ENCODE peak calls at places on chromosome 19, in five cellular contexts. F, C, B, L and R are unnamed samples.

GRCh38 chr19:47598407-47599349 is 10.3 kb upstream of the BICRA start:
- DNase-seq in F (no peak), C (peak), B (no peak), L (peak), R (no peak)

GRCh38 chr19:49590071-49590970 is 661 bp upstream of the PRR12 start:
- DNase-seq in F (peak), C (peak), B (peak), L (peak), R (peak)

GRCh38 chr19:49631610-49632192 is 8.2 kb downstream of the RRAS start:
- DNase-seq in F (no peak), C (no peak), B (no peak), L (no peak), R (no peak)

GRCh38 chr19:44050740-44051653 is 839 bp upstream of the ZNF223 start:
- DNase-seq in F (peak), C (peak), B (peak), L (no peak), R (no peak)

GRCh38 chr19:7067716-7068115 is 1.8 kb upstream of the ZNF557 start:
- DNase-seq in F (no peak), C (peak), B (no peak), L (no peak), R (no peak)

GRCh38 chr19:40689339-40690049 is 957 bp downstream of the NUMBL start:
- DNase-seq in F (no peak), C (peak), B (peak), L (no peak), R (no peak)

GRCh38 chr19:3538965-3539742 is at the start of gene TEKTIP1:
- DNase-seq in F (no peak), C (no peak), B (no peak), L (no peak), R (no peak)

GRCh38 chr19:11729586-11729985 is 9.2 kb downstream of the ZNF823 start:
- DNase-seq in F (no peak), C (no peak), B (no peak), L (no peak), R (no peak)

GRCh38 chr19:54201980-54202379 is 1.3 kb downstream of the RPS9 start:
- DNase-seq in F (no peak), C (peak), B (peak), L (no peak), R (no peak)

GRCh38 chr19:5971714-5972354 is 6.1 kb downstream of the RANBP3 start:
- DNase-seq in F (no peak), C (no peak), B (no peak), L (no peak), R (no peak)

GRCh38 chr19:31270897-31271568 is 78.2 kb downstream of the TSHZ3 start:
- DNase-seq in F (no peak), C (peak), B (peak), L (no peak), R (no peak)

GRCh38 chr19:37959665-37960114 is 52.7 kb downstream of the SIPA1L3 start:
- DNase-seq in F (no peak), C (no peak), B (no peak), L (no peak), R (no peak)

GRCh38 chr19:17078038-17078919 is 2.7 kb downstream of the MYO9B start:
- DNase-seq in F (no peak), C (no peak), B (no peak), L (no peak), R (no peak)

GRCh38 chr19:5330307-5330720 is 10.3 kb downstream of the PTPRS start:
- DNase-seq in F (no peak), C (no peak), B (no peak), L (no peak), R (peak)

GRCh38 chr19:35717665-35718344 is at the start of gene KMT2B:
- DNase-seq in F (no peak), C (no peak), B (no peak), L (no peak), R (peak)

GRCh38 chr19:3511506-3512251 is 5.6 kb downstream of the FZR1 start:
- DNase-seq in F (no peak), C (no peak), B (no peak), L (no peak), R (no peak)

GRCh38 chr19:35451278-35452096 is 3.4 kb downstream of the FFAR2 start:
- DNase-seq in F (no peak), C (no peak), B (no peak), L (no peak), R (peak)

GRCh38 chr19:5690955-5691204 is 785 bp downstream of the RPL36 start:
- DNase-seq in F (no peak), C (peak), B (no peak), L (no peak), R (no peak)

GRCh38 chr19:55406869-55407624 is 541 bp downstream of the UBE2S start:
- DNase-seq in F (peak), C (peak), B (peak), L (no peak), R (peak)

GRCh38 chr19:36501973-36502372 is 12.6 kb upstream of the ZNF566 start:
- DNase-seq in F (no peak), C (no peak), B (no peak), L (no peak), R (no peak)

GRCh38 chr19:11025997-11026396 is 63.3 kb upstream of the LDLR start:
- DNase-seq in F (no peak), C (no peak), B (no peak), L (no peak), R (no peak)

GRCh38 chr19:40811478-40812341 is 12.7 kb downstream of the EGLN2 start:
- DNase-seq in F (peak), C (no peak), B (no peak), L (no peak), R (no peak)

GRCh38 chr19:18223860-18224524 is 2.2 kb downstream of the PDE4C start:
- DNase-seq in F (no peak), C (no peak), B (peak), L (no peak), R (peak)

GRCh38 chr19:18373407-18373891 is 12.5 kb upstream of the GDF15 start:
- DNase-seq in F (no peak), C (no peak), B (no peak), L (no peak), R (no peak)

GRCh38 chr19:12202250-12202649 is 39.4 kb downstream of the ZNF136 start:
- DNase-seq in F (peak), C (peak), B (no peak), L (no peak), R (no peak)

GRCh38 chr19:43532571-43532961 is 422 bp upstream of the ZNF575 start:
- DNase-seq in F (no peak), C (no peak), B (peak), L (no peak), R (peak)

DNA sequence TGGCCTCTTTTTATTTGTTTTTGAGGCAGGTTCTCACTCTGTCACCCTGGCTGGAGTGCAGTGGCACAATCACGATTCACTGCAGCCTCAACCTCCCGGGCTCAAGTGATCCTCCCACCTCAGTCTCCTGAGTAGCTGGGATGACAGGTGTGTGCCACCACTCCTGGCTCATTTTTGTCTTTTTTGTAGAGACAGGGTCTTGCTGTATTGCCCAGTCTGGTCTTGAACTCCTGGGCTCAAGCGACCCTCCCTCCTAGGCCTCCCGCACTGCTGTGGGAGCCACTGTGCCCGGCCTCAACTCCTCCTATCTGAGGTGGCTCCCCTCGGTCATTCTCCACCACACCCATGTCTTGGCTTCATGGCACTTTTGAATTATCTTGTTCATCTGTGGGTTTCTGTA is 8.0 kb downstream of the CKM start:
- DNase-seq in F (no peak), C (no peak), B (no peak), L (no peak), R (no peak)
- TF ChIP-seq CTCF in F (no peak), C (no peak), B (no peak), L (no peak), R (no peak)

GRCh38 chr19:1177322-1178114 is 3.5 kb upstream of the SBNO2 start:
- DNase-seq in F (no peak), C (peak), B (peak), L (no peak), R (no peak)
- TF ChIP-seq CTCF in F (no peak), C (peak), B (no peak), L (no peak), R (no peak)

GRCh38 chr19:13521066-13521465 is 14.8 kb upstream of the CACNA1A start:
- DNase-seq in F (no peak), C (no peak), B (no peak), L (no peak), R (no peak)

GRCh38 chr19:13530720-13531119 is 24.4 kb upstream of the CACNA1A start:
- DNase-seq in F (no peak), C (no peak), B (no peak), L (no peak), R (no peak)

DNA sequence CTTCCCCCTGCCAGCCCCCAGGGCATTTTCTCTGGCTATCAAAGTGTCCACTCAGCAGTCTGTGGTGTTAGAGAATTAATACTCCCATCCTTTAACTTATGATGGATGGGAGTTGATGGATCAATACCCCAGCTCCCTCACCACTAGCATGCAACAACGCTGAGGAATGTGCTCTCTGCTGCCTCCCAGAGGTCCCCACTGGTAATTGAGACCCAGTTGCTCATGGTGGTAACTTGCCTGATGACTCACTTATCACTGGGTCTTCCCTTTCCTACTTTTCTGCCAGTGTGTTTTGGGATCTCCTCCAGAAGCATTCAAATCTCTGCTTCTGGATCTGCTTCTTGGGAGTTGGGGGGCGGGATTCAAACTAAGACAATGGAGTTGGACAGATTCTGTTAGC is 20.3 kb upstream of the CACNA1A start:
- DNase-seq in F (no peak), C (peak), B (no peak), L (no peak), R (no peak)
- TF ChIP-seq CTCF in F (no peak), C (peak), B (no peak), L (no peak), R (no peak)

DNA sequence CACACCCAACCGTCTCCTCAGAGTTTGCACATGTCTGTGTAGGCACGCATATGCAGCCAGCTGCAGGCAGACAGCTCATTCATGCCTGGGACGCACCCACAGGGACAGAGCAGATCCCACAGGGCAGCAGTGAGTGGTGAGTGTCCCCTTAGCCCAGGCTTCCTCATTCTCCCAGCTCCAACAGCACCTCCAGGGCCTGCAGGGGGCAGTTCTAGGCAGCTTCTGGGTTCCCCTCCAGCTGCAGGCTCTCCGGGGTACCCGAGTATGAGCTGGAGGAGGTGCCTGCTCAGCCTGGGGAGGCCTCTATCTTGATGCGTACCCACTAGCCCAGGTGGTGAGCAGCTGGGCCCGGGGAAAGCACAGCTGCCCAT is 1.3 kb upstream of the SHANK1 start:
- DNase-seq in F (no peak), C (peak), B (no peak), L (no peak), R (no peak)
- TF ChIP-seq CTCF in F (no peak), C (no peak), B (no peak), L (no peak), R (no peak)

GRCh38 chr19:9914315-9915207 is 21.8 kb downstream of the OLFM2 start:
- DNase-seq in F (peak), C (peak), B (peak), L (no peak), R (peak)
- TF ChIP-seq CTCF in F (peak), C (peak), B (peak), L (peak), R (peak)

GRCh38 chr19:41887711-41888382 is 4.9 kb downstream of the ARHGEF1 start:
- DNase-seq in F (peak), C (peak), B (peak), L (no peak), R (peak)
- TF ChIP-seq CTCF in F (peak), C (peak), B (no peak), L (no peak), R (peak)

GRCh38 chr19:39137131-39137530 is 11.5 kb downstream of the PAK4 start:
- DNase-seq in F (no peak), C (no peak), B (no peak), L (no peak), R (no peak)

GRCh38 chr19:39138221-39139211 is 12.9 kb downstream of the PAK4 start:
- DNase-seq in F (no peak), C (no peak), B (no peak), L (no peak), R (no peak)

GRCh38 chr19:39133431-39134270 is 8.1 kb downstream of the PAK4 start:
- DNase-seq in F (no peak), C (no peak), B (no peak), L (no peak), R (no peak)

GRCh38 chr19:39136225-39136940 is 10.8 kb downstream of the PAK4 start:
- DNase-seq in F (no peak), C (no peak), B (peak), L (no peak), R (no peak)

GRCh38 chr19:39135701-39136100 is 10.1 kb downstream of the PAK4 start:
- DNase-seq in F (no peak), C (no peak), B (no peak), L (no peak), R (no peak)
- TF ChIP-seq CTCF in F (no peak), C (no peak), B (no peak), L (no peak), R (no peak)

DNA sequence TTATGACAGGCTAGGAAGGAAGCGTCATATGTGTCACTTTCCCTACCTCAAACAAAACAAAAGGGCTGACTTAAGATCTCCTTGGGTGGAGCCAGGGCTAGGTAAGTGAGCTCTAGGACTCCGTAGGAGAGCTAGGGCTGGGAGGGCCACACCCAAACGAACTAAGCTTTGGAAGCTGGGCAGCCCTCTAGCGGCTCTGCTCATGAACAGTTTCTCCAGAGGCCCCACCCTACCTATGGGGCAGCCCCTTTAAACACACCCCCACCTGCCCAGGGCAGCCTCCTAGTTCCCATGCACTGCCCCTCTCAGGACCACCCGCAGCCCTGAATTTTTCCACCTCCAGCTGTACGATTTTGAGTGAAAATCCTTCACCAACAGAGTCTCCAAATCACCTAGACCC is 3.5 kb downstream of the PEG3 start:
- DNase-seq in F (no peak), C (no peak), B (no peak), L (no peak), R (no peak)
- TF ChIP-seq CTCF in F (no peak), C (no peak), B (no peak), L (no peak), R (no peak)

DNA sequence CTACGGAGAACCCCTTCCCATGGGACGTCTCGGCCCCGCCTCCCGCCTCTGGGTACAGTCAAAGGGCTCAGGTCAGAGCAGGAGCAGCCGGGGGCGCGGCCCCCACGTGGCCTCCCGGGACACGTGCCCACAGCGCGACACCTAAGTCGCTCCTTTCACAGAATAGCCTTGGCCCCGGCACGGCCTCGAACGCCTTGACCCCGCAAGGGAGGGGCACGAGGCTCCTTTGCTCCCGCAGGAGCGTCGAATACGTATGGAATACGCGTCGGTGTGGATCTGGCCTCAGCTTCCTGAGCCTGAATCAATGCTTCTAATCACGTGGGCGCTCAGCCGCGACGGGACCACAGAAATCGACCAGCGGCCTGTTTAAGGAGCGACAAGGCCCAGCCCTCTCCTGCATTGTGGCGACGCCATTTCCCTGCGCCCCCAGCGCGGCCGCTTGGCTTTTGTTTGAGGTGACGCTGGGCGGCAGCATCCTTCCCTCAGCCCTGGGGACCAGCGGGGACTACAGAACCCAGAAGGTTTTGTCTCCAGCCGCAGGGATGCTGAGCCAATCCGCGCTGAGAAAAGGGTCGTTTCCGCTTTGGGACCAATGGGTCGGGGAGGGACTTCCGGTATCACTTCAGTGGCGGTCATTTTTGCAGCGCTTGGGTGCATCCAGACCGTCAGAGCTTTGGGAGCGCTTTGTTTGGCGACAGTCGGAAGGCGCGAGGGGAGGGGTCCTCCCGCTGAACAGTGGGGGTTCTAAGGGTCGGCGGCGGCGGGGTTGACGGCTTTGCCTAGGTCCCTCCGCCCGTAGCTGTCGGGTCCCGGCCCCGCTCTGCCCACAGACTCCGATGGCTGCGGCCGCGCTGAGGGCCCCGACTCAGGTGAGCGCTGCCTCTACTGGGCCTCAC is at the start of gene ZIK1:
- DNase-seq in F (peak), C (peak), B (peak), L (peak), R (peak)
- TF ChIP-seq CTCF in F (peak), C (no peak), B (no peak), L (no peak), R (peak)